ENCODE peak calls at places on chromosomes 4 and X, in six cellular contexts. One of them, this sample, is unnamed.
A peak's percentile ranks its signal among the peaks of the same experiment; 100 is the strongest.

GRCh38 chrX:47316276-47317025 is 53.9 kb upstream of the ZNF157 start:
- DNase-seq in anterior cingulate cortex: no peak
- DNase-seq in activated CD4-positive, alpha-beta T cell treated with anti-CD3 and anti-CD28 coated beads, Interleukin-2, amount 50 U/mL, for 48 hours: no peak
- DNase-seq in MM.1S: no peak
- DNase-seq in activated CD8-positive, alpha-beta memory T cell treated with anti-CD3 and anti-CD28 coated beads for 24 hours: no peak
- DNase-seq in iris pigment epithelial cell: peak; percentile 7
- DNase-seq in this sample: no peak

GRCh38 chrX:310621-311155 is 7.9 kb downstream of the GTPBP6 start:
- DNase-seq in activated CD8-positive, alpha-beta memory T cell treated with anti-CD3 and anti-CD28 coated beads for 24 hours: no peak
- DNase-seq in anterior cingulate cortex: no peak
- DNase-seq in MM.1S: no peak
- DNase-seq in iris pigment epithelial cell: no peak
- DNase-seq in activated CD4-positive, alpha-beta T cell treated with anti-CD3 and anti-CD28 coated beads, Interleukin-2, amount 50 U/mL, for 48 hours: no peak
- DNase-seq in this sample: no peak

GRCh38 chr4:99848576-99848975 is 31.9 kb downstream of the DAPP1 start:
- DNase-seq in activated CD8-positive, alpha-beta memory T cell treated with anti-CD3 and anti-CD28 coated beads for 24 hours: no peak
- DNase-seq in MM.1S: peak; percentile 47
- DNase-seq in iris pigment epithelial cell: no peak
- DNase-seq in activated CD4-positive, alpha-beta T cell treated with anti-CD3 and anti-CD28 coated beads, Interleukin-2, amount 50 U/mL, for 48 hours: peak; percentile 47
- DNase-seq in anterior cingulate cortex: no peak
- DNase-seq in this sample: no peak

GRCh38 chrX:52574416-52575275 is 57.8 kb upstream of the XAGE1B start:
- DNase-seq in iris pigment epithelial cell: peak; percentile 49
- DNase-seq in MM.1S: peak; percentile 31
- DNase-seq in activated CD8-positive, alpha-beta memory T cell treated with anti-CD3 and anti-CD28 coated beads for 24 hours: peak; percentile 64
- DNase-seq in anterior cingulate cortex: no peak
- DNase-seq in activated CD4-positive, alpha-beta T cell treated with anti-CD3 and anti-CD28 coated beads, Interleukin-2, amount 50 U/mL, for 48 hours: peak; percentile 4
- DNase-seq in this sample: no peak

GRCh38 chr4:127783026-127783769 is 1.1 kb downstream of the HSPA4L start:
- DNase-seq in MM.1S: peak; percentile 52
- DNase-seq in iris pigment epithelial cell: peak; percentile 75
- DNase-seq in activated CD8-positive, alpha-beta memory T cell treated with anti-CD3 and anti-CD28 coated beads for 24 hours: no peak
- DNase-seq in anterior cingulate cortex: peak; percentile 39
- DNase-seq in activated CD4-positive, alpha-beta T cell treated with anti-CD3 and anti-CD28 coated beads, Interleukin-2, amount 50 U/mL, for 48 hours: no peak
- DNase-seq in this sample: peak; percentile 62

GRCh38 chrX:101539116-101539515 is 11.2 kb upstream of the ARMCX1 start:
- DNase-seq in anterior cingulate cortex: no peak
- DNase-seq in MM.1S: no peak
- DNase-seq in activated CD4-positive, alpha-beta T cell treated with anti-CD3 and anti-CD28 coated beads, Interleukin-2, amount 50 U/mL, for 48 hours: no peak
- DNase-seq in iris pigment epithelial cell: no peak
- DNase-seq in activated CD8-positive, alpha-beta memory T cell treated with anti-CD3 and anti-CD28 coated beads for 24 hours: no peak
- DNase-seq in this sample: no peak

GRCh38 chrX:20352504-20352903 is 85.8 kb upstream of the RPS6KA3 start:
- DNase-seq in iris pigment epithelial cell: no peak
- DNase-seq in activated CD8-positive, alpha-beta memory T cell treated with anti-CD3 and anti-CD28 coated beads for 24 hours: no peak
- DNase-seq in activated CD4-positive, alpha-beta T cell treated with anti-CD3 and anti-CD28 coated beads, Interleukin-2, amount 50 U/mL, for 48 hours: no peak
- DNase-seq in MM.1S: no peak
- DNase-seq in anterior cingulate cortex: no peak
- DNase-seq in this sample: no peak

GRCh38 chr4:118989098-118990080 is 100.7 kb downstream of the SYNPO2 start:
- DNase-seq in iris pigment epithelial cell: peak; percentile 76
- DNase-seq in anterior cingulate cortex: no peak
- DNase-seq in activated CD8-positive, alpha-beta memory T cell treated with anti-CD3 and anti-CD28 coated beads for 24 hours: no peak
- DNase-seq in MM.1S: no peak
- DNase-seq in activated CD4-positive, alpha-beta T cell treated with anti-CD3 and anti-CD28 coated beads, Interleukin-2, amount 50 U/mL, for 48 hours: no peak
- DNase-seq in this sample: no peak

GRCh38 chrX:86148024-86148511 is at the start of gene DACH2:
- DNase-seq in activated CD4-positive, alpha-beta T cell treated with anti-CD3 and anti-CD28 coated beads, Interleukin-2, amount 50 U/mL, for 48 hours: peak; percentile 45
- DNase-seq in iris pigment epithelial cell: peak; percentile 79
- DNase-seq in MM.1S: peak; percentile 88
- DNase-seq in activated CD8-positive, alpha-beta memory T cell treated with anti-CD3 and anti-CD28 coated beads for 24 hours: peak; percentile 67
- DNase-seq in anterior cingulate cortex: peak; percentile 69
- DNase-seq in this sample: peak; percentile 36

GRCh38 chr4:164095313-164096110 is 601.0 kb downstream of the TMA16 start:
- DNase-seq in anterior cingulate cortex: no peak
- DNase-seq in MM.1S: no peak
- DNase-seq in iris pigment epithelial cell: no peak
- DNase-seq in activated CD4-positive, alpha-beta T cell treated with anti-CD3 and anti-CD28 coated beads, Interleukin-2, amount 50 U/mL, for 48 hours: no peak
- DNase-seq in activated CD8-positive, alpha-beta memory T cell treated with anti-CD3 and anti-CD28 coated beads for 24 hours: no peak
- DNase-seq in this sample: no peak

This sample was measured in nucleus accumbens.